ENCODE peak calls at places on chromosomes 13 and 19, in five cellular contexts. Q, B, V, Z and I are unnamed samples.

GRCh38 chr19:10718205-10719196 is 622 bp downstream of the DNM2 start:
- DNase-seq in V (no peak), B (peak), Q (no peak), Z (peak), I (peak)

GRCh38 chr19:51461723-51462161 is 3.5 kb upstream of the SIGLEC8 start:
- DNase-seq in B (no peak), V (no peak), Z (no peak), Q (no peak), I (no peak)

GRCh38 chr13:47038196-47038595 is 141.3 kb upstream of the HTR2A start:
- DNase-seq in B (no peak), V (no peak), Q (no peak), Z (no peak), I (no peak)

GRCh38 chr13:97856001-97856675 is 97.3 kb upstream of the IPO5 start:
- DNase-seq in V (peak), B (no peak), Z (peak), Q (peak), I (no peak)

GRCh38 chr13:25608181-25608580 is 236.4 kb downstream of the ATP8A2 start:
- DNase-seq in V (no peak), B (no peak), Z (no peak), Q (no peak), I (no peak)

GRCh38 chr13:51425410-51426042 is 27.3 kb downstream of the INTS6 start:
- DNase-seq in Z (peak), B (no peak), V (no peak), Q (no peak), I (no peak)

GRCh38 chr13:107324416-107325204 is 756.7 kb upstream of the ARGLU1 start:
- DNase-seq in Q (no peak), V (no peak), B (no peak), Z (no peak), I (no peak)

GRCh38 chr13:73633817-73634449 is 500.3 kb downstream of the KLF12 start:
- DNase-seq in B (no peak), Q (no peak), V (no peak), Z (peak), I (no peak)

GRCh38 chr19:53812335-53812734 is 11.8 kb downstream of the NLRP12 start:
- DNase-seq in Q (no peak), B (no peak), V (no peak), Z (no peak), I (no peak)

GRCh38 chr19:1854542-1855039 is 6.3 kb upstream of the REXO1 start:
- DNase-seq in V (peak), Z (no peak), B (no peak), Q (no peak), I (no peak)

GRCh38 chr19:1856345-1856697 is 7.1 kb downstream of the KLF16 start:
- DNase-seq in Q (no peak), V (no peak), Z (no peak), B (no peak), I (no peak)

GRCh38 chr19:1855040-1855827 is 7.0 kb upstream of the REXO1 start:
- DNase-seq in Q (peak), B (peak), V (peak), Z (peak), I (peak)

GRCh38 chr19:1856698-1857603 is 6.4 kb downstream of the KLF16 start:
- DNase-seq in Q (peak), B (peak), V (peak), Z (peak), I (peak)

DNA sequence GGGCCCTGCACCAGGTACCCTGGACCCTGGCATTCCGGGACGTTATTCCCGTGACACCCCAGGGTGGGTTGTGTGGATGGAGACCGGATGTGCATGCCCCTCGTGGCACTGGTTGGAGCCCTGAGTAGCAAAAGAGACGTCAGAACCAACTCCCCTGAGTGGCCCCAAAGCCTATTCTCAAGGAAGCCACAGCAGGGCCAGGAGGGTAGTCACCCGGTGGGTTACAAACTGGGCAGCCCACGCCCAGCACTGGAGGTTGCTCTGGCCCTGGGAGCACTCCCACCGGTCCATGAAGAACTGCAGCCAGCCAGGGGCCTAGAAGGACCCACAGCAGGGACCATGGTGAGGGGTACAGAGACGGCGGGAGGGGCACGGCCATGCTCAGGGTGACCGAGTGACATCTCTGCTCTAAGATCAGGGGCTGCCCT is 7.5 kb downstream of the KLF16 start:
- DNase-seq in Z (peak), V (no peak), Q (no peak), B (no peak), I (no peak)
- TF ChIP-seq CTCF in Z (no peak), V (no peak), Q (no peak), B (no peak), I (no peak)

DNA sequence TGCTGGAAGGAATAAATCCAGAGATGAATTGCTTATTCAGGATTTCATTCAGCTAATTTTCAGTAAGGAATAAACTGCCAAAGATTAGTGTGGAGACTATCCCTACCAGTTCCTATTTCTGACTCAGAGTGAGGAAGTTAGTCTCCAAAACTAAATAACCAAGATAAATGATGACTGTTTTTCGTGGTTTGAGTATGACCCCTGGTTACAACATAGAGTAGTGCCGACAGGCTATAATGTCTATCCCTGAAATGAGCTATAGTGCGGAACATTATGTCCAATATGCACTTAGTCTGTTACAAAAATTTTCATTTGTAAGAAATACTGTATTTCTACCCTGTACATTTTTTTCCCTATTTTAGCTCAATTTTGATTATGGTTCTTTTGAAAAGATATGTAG is 51.4 kb downstream of the NBEA start:
- DNase-seq in Z (peak), V (no peak), B (no peak), Q (no peak), I (no peak)
- TF ChIP-seq CTCF in Z (no peak), V (no peak), B (no peak), Q (no peak), I (no peak)

DNA sequence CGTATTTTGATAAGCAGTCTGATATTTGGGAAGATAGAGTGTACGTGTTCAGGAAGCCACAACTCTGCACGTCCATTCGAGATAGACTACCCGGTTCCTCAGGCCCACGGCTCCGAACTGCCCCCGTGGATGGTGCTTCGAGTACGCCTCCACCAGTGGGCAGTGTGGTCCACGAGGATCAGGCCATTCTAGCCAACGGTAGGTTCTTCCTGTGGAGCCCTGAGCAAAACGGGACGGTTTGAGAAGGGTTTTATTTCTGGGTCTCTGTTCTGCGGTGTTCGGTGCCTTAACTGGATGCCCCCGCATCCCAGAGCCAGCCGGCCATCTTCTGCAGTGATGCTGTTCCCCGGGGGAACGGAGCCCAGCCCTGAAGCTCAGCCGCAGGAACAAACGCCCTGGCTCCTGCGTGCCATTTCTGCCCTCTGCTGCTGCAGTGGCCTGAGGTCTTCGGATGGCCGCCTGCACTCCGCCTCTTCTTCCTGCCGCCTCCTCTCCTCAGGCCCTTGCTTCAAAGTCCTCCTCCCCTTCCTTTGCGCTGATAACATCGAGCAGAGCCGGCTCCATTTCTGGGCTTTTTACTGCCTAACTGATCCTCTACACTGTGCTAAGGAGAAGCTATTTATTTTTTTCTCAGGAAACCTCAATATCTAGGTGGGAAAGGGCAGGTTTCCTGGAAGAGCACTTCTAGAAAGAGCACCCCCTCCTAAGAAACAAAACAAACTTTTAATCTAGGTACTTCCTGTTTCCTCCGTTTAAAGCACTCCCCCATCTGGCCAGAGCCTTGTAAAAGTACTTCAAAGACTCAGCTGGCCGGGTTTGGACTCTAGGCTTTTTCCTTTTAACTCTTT is 36.2 kb upstream of the SLC46A3 start:
- DNase-seq in B (no peak), V (peak), Z (peak), Q (peak), I (peak)
- TF ChIP-seq CTCF in B (no peak), V (peak), Z (peak), Q (no peak), I (no peak)

GRCh38 chr13:86974995-86975328 is 696.2 kb upstream of the SLITRK5 start:
- DNase-seq in Q (no peak), V (no peak), Z (no peak), B (no peak), I (no peak)
- TF ChIP-seq CTCF in Q (no peak), V (no peak), Z (no peak), B (no peak), I (no peak)

GRCh38 chr13:93765811-93766210 is 539.2 kb downstream of the GPC6 start:
- DNase-seq in B (no peak), V (no peak), Q (no peak), Z (no peak), I (no peak)

GRCh38 chr13:93765056-93765455 is 538.4 kb downstream of the GPC6 start:
- DNase-seq in Z (no peak), B (no peak), Q (no peak), V (no peak), I (no peak)

GRCh38 chr13:93767917-93768422 is 541.4 kb downstream of the GPC6 start:
- DNase-seq in B (no peak), V (no peak), Q (no peak), Z (no peak), I (no peak)

GRCh38 chr13:93767231-93767916 is 540.8 kb downstream of the GPC6 start:
- DNase-seq in V (no peak), Z (no peak), B (no peak), Q (no peak), I (no peak)

DNA sequence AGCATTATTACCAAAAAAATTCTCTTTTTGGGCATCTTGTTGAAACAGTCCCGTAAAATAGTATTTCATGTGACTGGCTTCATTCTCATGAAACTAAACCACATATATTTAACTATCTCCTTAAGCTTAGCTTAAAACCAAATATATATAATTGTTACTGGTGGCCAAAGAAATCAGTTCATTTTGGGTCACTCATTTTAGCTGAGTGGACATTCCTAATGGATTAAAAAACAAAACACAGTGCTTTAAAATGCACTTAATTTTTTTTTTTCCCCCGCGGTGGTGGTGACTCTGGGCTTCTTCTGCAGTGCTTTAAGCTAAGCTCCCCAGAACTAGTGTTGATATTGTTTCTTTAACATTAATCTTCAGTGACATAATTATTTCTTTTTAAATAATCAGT is 540.1 kb downstream of the GPC6 start:
- DNase-seq in B (no peak), V (no peak), Q (no peak), Z (no peak), I (no peak)
- TF ChIP-seq CTCF in B (no peak), V (no peak), Q (no peak), Z (no peak), I (no peak)

GRCh38 chr19:18489627-18490184 is 32.2 kb downstream of the ELL start:
- DNase-seq in V (no peak), Q (no peak), Z (no peak), B (no peak), I (no peak)

GRCh38 chr19:18488838-18489626 is 32.8 kb downstream of the ELL start:
- DNase-seq in Z (no peak), B (no peak), V (no peak), Q (no peak), I (no peak)

GRCh38 chr19:18487576-18488402 is 34.1 kb downstream of the ELL start:
- DNase-seq in B (no peak), V (no peak), Q (no peak), Z (no peak), I (no peak)

GRCh38 chr19:18486746-18487145 is 35.1 kb downstream of the ELL start:
- DNase-seq in Z (no peak), B (no peak), Q (no peak), V (no peak), I (no peak)

DNA sequence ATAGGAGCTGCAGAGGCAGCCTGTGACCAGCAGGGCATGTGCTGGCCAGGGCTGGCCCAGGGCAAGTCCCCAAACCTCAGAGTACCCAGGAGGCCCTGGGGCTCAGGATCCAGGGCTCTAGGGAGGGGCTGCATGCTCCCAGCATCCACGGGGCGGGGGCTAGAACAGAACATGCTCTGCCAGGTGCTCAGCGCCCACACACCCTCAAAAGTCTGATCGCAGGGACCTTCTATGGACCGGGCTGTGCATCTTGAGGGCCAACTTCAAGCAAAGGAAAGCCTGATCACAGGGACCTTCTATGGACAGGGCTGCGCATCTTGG is 33.5 kb downstream of the ELL start:
- DNase-seq in V (no peak), Q (no peak), B (no peak), Z (peak), I (no peak)
- TF ChIP-seq CTCF in V (no peak), Q (no peak), B (no peak), Z (peak), I (no peak)

DNA sequence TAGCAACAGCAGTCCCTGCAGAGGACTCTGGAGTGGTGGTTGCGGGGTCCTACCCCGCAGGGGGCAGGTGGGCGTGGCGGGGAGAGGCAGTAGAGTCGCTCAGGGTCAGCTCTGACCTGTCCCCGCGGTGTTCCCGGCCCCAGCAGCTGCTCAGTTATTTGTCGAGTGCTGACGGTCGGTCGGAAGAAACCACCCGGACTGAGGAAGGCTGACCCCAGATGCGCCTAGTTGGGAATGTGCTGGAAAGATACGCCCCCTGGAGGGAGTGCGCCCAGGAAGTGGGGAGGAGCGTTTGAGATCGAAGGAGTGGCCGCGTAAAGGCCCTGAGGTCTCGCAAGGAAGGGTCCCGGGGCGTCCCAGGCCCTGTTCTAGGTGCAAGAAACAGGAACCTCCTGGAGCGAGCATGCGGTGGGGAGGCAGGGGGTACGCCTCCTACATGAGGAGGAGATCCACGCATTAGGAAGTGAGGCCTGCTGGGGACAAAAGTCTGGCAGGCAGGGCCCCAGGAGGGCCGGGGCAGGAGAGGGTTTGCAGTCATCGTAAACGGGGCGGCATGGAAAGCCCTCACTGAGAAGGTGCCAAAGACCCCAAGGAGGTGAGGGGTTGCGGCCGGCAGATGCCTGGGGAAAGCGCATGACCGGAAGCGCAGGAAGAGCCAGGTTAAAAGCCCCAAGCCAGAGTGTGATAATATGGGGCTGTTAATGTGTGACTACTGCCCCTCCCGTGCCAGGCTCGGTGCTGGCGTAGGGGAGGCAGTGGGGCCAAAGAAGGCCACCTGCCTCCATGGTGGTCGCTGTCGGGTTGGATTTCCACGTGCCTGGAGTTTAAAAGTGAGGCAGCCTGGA is 9.1 kb downstream of the CCDC8 start:
- DNase-seq in Z (peak), V (peak), Q (peak), B (no peak), I (no peak)
- TF ChIP-seq CTCF in Z (no peak), V (peak), Q (no peak), B (no peak), I (no peak)

DNA sequence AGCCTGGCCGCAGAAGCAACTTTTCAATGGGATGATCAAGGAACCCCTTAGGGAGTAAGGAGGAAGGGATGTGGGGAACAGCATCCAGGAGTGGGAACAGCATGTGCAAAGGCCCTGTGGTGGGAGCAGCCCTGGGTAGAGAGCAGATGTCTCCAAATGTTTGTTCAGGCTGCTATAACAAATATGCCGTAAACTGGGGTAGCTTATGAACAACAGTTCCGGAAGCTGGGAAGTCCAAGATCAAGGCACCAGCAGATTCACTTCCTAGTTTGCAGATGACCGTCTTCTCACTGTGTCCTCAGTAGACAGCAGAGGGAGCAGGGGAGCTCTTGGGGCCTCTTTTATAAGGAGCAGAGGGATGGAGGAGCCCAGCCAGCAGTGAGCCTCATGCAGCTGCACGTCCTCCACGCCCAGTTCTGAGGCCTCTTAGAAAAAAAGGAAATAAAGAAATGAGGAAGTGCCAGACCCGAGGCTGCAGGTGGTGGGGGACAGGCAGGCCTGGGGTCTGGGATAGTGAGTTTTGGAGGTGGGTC is 4.2 kb upstream of the LRRC25 start:
- DNase-seq in Q (no peak), B (peak), V (peak), Z (peak), I (peak)
- TF ChIP-seq CTCF in Q (no peak), B (peak), V (peak), Z (peak), I (no peak)

GRCh38 chr19:15125232-15126067 is 18.2 kb downstream of the SYDE1 start:
- DNase-seq in Q (peak), Z (peak), V (peak), B (peak), I (peak)
- TF ChIP-seq CTCF in Q (no peak), Z (no peak), V (no peak), B (no peak), I (no peak)